ENCODE peak calls at places on chromosomes 6 and 20, in five cellular contexts. D is heart left ventricle, A is fibroblast of lung, S is sigmoid colon, C is aorta. K is an unnamed sample.

GRCh38 chr6:41723178-41723935 is 12.1 kb downstream of the TFEB start:
- DNase-seq in D (peak; percentile 84), A (peak; percentile 89), S (peak; percentile 91), C (peak; percentile 92), K (peak; percentile 73)

GRCh38 chr6:159654483-159655098 is 38.5 kb downstream of the SOD2 start:
- DNase-seq in D (no peak), A (peak; percentile 79), S (no peak), C (no peak), K (peak; percentile 9)

GRCh38 chr20:50368813-50369224 is 141.4 kb upstream of the PTPN1 start:
- DNase-seq in D (no peak), A (peak; percentile 89), S (no peak), C (no peak), K (no peak)

GRCh38 chr20:19491241-19491640 is 266.8 kb upstream of the RIN2 start:
- DNase-seq in D (no peak), A (no peak), S (no peak), C (no peak), K (no peak)

GRCh38 chr6:154370545-154370944 is 13.9 kb upstream of the IPCEF1 start:
- DNase-seq in D (no peak), A (peak; percentile 71), S (no peak), C (no peak), K (no peak)

GRCh38 chr20:1330075-1330830 is 1.3 kb upstream of the SDCBP2 start:
- DNase-seq in D (peak; percentile 78), A (no peak), S (peak; percentile 84), C (no peak), K (no peak)

GRCh38 chr6:83911278-83911677 is 51.8 kb downstream of the CYB5R4 start:
- DNase-seq in D (no peak), A (no peak), S (no peak), C (no peak), K (no peak)

GRCh38 chr6:52022675-52023074 is 64.7 kb downstream of the PKHD1 start:
- DNase-seq in D (no peak), A (no peak), S (no peak), C (no peak), K (no peak)

GRCh38 chr6:150641398-150642139 is 41.9 kb downstream of the PLEKHG1 start:
- DNase-seq in D (no peak), A (peak; percentile 18), S (no peak), C (no peak), K (no peak)

GRCh38 chr6:125169058-125169457 is 15.5 kb downstream of the TPD52L1 start:
- DNase-seq in D (no peak), A (peak; percentile 52), S (peak; percentile 74), C (no peak), K (no peak)

GRCh38 chr20:21262812-21263211 is 40.3 kb upstream of the XRN2 start:
- DNase-seq in D (no peak), A (no peak), S (no peak), C (no peak), K (no peak)

DNA sequence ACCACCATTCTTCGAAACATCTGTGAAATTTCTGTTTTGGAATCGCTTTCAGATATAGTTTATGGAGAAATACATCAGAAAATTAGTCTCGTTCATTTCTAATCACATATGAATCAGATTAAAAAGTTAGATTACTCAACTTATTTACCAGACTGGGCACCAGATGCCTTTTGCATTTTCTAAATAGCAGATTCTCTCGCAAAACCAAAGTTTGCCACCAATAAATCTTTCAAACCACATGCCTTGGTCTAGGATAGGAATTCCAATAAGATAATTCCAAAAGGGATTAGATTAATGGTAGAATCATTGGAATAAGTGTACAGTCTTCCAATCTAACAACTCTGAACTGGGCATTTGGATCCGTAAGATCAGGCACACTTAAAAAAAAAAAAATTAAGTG is 160.4 kb upstream of the TAB2 start:
- DNase-seq in D (no peak), A (no peak), S (no peak), C (no peak), K (no peak)
- H3K4me3 ChIP-seq in D (no peak overlapping the region), A (no peak overlapping the region), S (no peak overlapping the region), C (no peak overlapping the region), K (no peak overlapping the region)

GRCh38 chr6:42761287-42762067 is 15.6 kb upstream of the TBCC start:
- DNase-seq in D (no peak), A (no peak), S (no peak), C (no peak), K (no peak)
- H3K4me3 ChIP-seq in D (no peak overlapping the region), A (no peak overlapping the region), S (no peak overlapping the region), C (no peak overlapping the region), K (no peak overlapping the region)

GRCh38 chr6:26214826-26215199 is 127.6 kb downstream of the HFE start:
- DNase-seq in D (no peak), A (no peak), S (no peak), C (no peak), K (no peak)
- H3K4me3 ChIP-seq in D (no peak overlapping the region), A (peak overlapping the region; percentile 74), S (peak overlapping the region; percentile 59), C (no peak overlapping the region), K (peak overlapping the region; percentile 52)

DNA sequence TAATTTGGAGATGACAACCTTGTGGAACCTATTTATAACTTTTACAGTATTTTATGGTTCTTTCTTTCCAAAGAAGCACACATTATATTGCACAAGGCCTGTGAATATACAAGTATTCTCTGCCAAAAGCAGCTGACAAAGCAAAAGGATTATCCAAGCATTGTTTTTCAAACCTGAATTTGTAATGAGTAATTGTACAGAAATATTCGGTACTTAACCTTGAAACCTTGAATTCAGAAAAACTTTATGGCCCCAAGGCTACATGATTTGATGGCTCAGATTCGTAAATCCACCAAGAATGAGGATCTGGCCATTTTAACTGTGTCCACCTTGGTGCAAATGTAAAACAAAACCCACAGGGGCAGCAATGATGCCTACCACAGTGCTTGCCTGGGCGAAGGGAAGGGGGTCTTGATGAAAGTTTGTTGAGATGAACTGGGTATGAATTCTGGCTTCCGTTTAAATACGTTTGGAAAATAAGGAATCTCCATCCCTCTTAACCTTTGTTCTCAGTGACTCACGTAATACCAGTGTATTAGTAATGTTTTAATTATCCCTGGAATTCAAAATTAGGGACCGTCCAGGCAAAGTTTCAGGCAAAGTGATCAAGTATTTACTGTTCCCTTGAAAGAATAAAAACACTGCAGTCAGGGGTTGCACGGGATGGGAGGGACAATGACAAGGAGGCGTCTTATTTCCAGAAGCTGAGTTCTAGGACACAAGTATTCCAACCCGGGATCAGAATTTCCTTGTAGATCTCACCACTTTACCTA is 2.7 kb upstream of the RBM24 start:
- DNase-seq in D (no peak), A (peak; percentile 47), S (no peak), C (no peak), K (no peak)
- H3K4me3 ChIP-seq in D (peak overlapping the region; percentile 13), A (no peak overlapping the region), S (no peak overlapping the region), C (no peak overlapping the region), K (no peak overlapping the region)

DNA sequence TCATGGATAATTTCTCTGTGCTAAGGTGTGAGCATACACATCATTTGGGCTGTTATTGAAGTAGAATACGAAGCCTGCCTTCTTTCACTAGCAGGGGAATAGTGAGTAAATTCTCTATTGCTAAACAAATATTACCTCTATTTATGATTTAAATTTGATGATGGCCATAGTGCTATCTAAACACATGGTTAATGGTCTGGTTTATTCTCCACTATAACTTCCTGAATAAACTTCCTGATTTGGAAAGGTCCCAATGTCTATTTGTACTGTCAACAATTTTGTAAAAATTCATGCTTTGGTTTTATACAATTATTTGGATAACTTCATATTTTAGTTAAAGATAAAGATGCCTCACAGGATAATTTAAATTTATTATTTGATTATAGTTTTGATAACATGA is 400.8 kb downstream of the ARHGAP18 start:
- DNase-seq in D (no peak), A (no peak), S (no peak), C (no peak), K (no peak)
- H3K4me3 ChIP-seq in D (no peak overlapping the region), A (no peak overlapping the region), S (no peak overlapping the region), C (no peak overlapping the region), K (no peak overlapping the region)

DNA sequence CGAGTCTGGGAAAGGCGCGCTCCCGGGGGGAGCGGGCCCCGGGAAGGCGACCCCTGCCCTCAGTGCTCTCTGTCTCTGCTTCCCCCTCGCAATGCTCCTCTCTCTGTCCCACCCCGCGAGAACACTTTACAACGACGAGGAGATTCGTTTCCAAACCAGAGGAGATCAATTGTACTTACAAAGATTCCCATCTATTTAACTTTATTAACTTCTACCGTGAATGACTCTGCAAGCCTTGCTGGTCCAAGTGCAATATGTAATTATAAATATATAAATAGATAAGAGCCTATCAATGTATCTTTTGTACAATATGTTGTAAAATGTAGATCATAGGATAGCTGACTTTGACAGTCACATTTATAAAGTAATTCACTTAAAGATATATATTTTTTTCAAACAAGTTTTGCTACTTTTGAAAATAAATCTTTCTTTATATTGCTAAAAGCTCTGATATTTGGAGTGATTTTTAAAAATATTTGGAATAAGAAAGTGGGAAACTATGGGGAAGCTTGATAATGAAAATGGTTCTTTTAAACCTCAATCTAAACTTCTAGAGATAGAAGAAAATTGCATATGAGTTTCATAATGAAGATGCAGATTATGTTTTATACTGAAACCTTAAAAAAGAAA is 3.0 kb downstream of the TCF21 start:
- DNase-seq in D (no peak), A (no peak), S (no peak), C (no peak), K (no peak)
- H3K4me3 ChIP-seq in D (peak overlapping the region; percentile 48), A (peak overlapping the region; percentile 95), S (peak overlapping the region; percentile 52), C (no peak overlapping the region), K (peak overlapping the region; percentile 47)

GRCh38 chr20:3934628-3935027 is 45.4 kb downstream of the PANK2 start:
- DNase-seq in D (peak; percentile 45), A (peak; percentile 46), S (no peak), C (no peak), K (no peak)

GRCh38 chr20:3930265-3931206 is 41.3 kb downstream of the PANK2 start:
- DNase-seq in D (no peak), A (no peak), S (no peak), C (peak; percentile 25), K (no peak)

GRCh38 chr20:3931664-3932063 is 42.5 kb downstream of the PANK2 start:
- DNase-seq in D (no peak), A (no peak), S (no peak), C (peak; percentile 64), K (no peak)

GRCh38 chr20:3933126-3933684 is 44.0 kb downstream of the PANK2 start:
- DNase-seq in D (no peak), A (no peak), S (no peak), C (no peak), K (no peak)

DNA sequence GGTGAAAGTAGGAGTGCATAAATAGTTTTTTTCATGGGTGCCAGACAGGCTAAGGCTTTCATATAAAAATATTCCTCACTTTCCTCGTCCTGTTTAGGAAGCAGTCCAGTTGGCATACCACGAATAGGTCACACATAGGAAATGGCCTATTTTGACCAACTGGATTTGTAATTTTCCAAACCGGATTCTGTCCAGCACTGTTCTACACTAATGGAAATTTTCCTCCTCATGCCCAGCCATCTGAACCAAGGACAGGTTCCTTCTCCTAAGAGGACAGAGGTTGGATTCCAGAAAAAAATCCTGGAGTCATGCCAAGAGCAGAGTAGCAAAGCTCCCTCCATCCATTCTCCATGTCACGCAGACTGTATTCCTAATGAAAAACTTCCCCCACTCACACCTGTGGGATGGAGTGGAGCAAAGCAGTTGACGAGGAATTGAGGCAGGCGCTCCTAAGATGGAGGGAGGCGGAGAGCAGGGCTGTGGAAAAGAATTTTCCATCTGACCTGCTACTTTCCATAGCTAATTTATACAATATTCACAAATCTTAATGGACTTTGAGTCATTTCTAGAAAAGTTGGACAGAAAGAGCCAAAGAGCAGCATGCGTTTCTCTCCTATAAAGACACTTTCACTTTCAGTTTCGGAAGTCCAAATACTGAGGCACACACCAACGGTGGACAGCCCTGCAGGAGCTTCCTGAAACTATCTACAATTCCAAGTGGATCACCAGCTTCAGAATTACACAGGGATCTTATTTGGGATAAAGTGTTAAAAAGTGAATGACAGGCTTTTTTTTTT is 43.3 kb downstream of the PANK2 start:
- DNase-seq in D (no peak), A (peak; percentile 49), S (no peak), C (no peak), K (no peak)
- H3K4me3 ChIP-seq in D (peak overlapping the region; percentile 40), A (peak overlapping the region; percentile 3), S (peak overlapping the region; percentile 48), C (peak overlapping the region; percentile 36), K (no peak overlapping the region)